ENCODE peak calls at places on chromosomes 3 and 15, in seven cellular contexts. One of them, this sample, is unnamed.

GRCh38 chr15:101165905-101166471 is 85.9 kb downstream of the CHSY1 start:
- DNase-seq in HCT116: no peak
- DNase-seq in K562: no peak
- DNase-seq in H1: no peak
- DNase-seq in HepG2: no peak
- DNase-seq in SK-N-SH: no peak
- DNase-seq in GM12878: no peak
- DNase-seq in this sample: no peak

GRCh38 chr15:39000008-39000734 is 435.6 kb upstream of the RASGRP1 start:
- DNase-seq in GM12878: no peak
- DNase-seq in HCT116: no peak
- DNase-seq in HepG2: no peak
- DNase-seq in SK-N-SH: no peak
- DNase-seq in H1: no peak
- DNase-seq in K562: no peak
- DNase-seq in this sample: no peak

GRCh38 chr3:198081421-198081844 is 121.4 kb downstream of the LMLN start:
- DNase-seq in H1: no peak
- DNase-seq in GM12878: no peak
- DNase-seq in K562: no peak
- DNase-seq in SK-N-SH: peak
- DNase-seq in HepG2: no peak
- DNase-seq in HCT116: no peak
- DNase-seq in this sample: no peak

GRCh38 chr15:76898102-76898501 is 7.0 kb downstream of the SCAPER start:
- DNase-seq in HCT116: no peak
- DNase-seq in GM12878: no peak
- DNase-seq in SK-N-SH: no peak
- DNase-seq in K562: no peak
- DNase-seq in HepG2: no peak
- DNase-seq in H1: no peak
- DNase-seq in this sample: no peak

GRCh38 chr3:120798346-120798745 is 55.8 kb downstream of the GTF2E1 start:
- DNase-seq in H1: no peak
- DNase-seq in SK-N-SH: no peak
- DNase-seq in HCT116: no peak
- DNase-seq in GM12878: no peak
- DNase-seq in HepG2: no peak
- DNase-seq in K562: no peak
- DNase-seq in this sample: no peak

GRCh38 chr15:37096878-37097568 is 3.3 kb downstream of the MEIS2 start:
- DNase-seq in SK-N-SH: peak
- DNase-seq in HepG2: no peak
- DNase-seq in H1: no peak
- DNase-seq in K562: no peak
- DNase-seq in HCT116: no peak
- DNase-seq in GM12878: no peak
- DNase-seq in this sample: no peak

GRCh38 chr3:181752202-181752671 is 40.5 kb downstream of the SOX2 start:
- DNase-seq in GM12878: no peak
- DNase-seq in HepG2: no peak
- DNase-seq in HCT116: no peak
- DNase-seq in K562: no peak
- DNase-seq in H1: no peak
- DNase-seq in SK-N-SH: peak
- DNase-seq in this sample: no peak

GRCh38 chr3:128804017-128804816 is 75.2 kb upstream of the ACAD9 start:
- DNase-seq in K562: peak
- DNase-seq in GM12878: peak
- DNase-seq in H1: no peak
- DNase-seq in SK-N-SH: no peak
- DNase-seq in HCT116: no peak
- DNase-seq in HepG2: no peak
- DNase-seq in this sample: no peak

GRCh38 chr15:65862682-65863081 is 6.6 kb upstream of the RAB11A start:
- DNase-seq in SK-N-SH: peak
- DNase-seq in HepG2: peak
- DNase-seq in K562: peak
- DNase-seq in HCT116: peak
- DNase-seq in H1: peak
- DNase-seq in GM12878: no peak
- DNase-seq in this sample: peak

GRCh38 chr3:140521751-140522445 is 156.0 kb upstream of the TRIM42 start:
- DNase-seq in HCT116: no peak
- DNase-seq in SK-N-SH: no peak
- DNase-seq in K562: no peak
- DNase-seq in HepG2: no peak
- DNase-seq in H1: no peak
- DNase-seq in GM12878: no peak
- DNase-seq in this sample: no peak

GRCh38 chr3:14861451-14862302 is 42.9 kb downstream of the FGD5 start:
- DNase-seq in SK-N-SH: no peak
- DNase-seq in K562: no peak
- DNase-seq in GM12878: no peak
- DNase-seq in H1: no peak
- DNase-seq in HepG2: no peak
- DNase-seq in HCT116: no peak
- DNase-seq in this sample: no peak

GRCh38 chr3:16897254-16897926 is 12.6 kb downstream of the PLCL2 start:
- DNase-seq in HepG2: no peak
- DNase-seq in K562: no peak
- DNase-seq in SK-N-SH: peak
- DNase-seq in H1: no peak
- DNase-seq in HCT116: no peak
- DNase-seq in GM12878: peak
- DNase-seq in this sample: no peak

GRCh38 chr15:29904731-29905417 is 82.6 kb upstream of the TJP1 start:
- DNase-seq in SK-N-SH: no peak
- DNase-seq in H1: no peak
- DNase-seq in HepG2: no peak
- DNase-seq in GM12878: no peak
- DNase-seq in K562: no peak
- DNase-seq in HCT116: no peak
- DNase-seq in this sample: no peak

GRCh38 chr3:56894912-56895431 is 93.2 kb upstream of the ARHGEF3 start:
- DNase-seq in H1: no peak
- DNase-seq in K562: no peak
- DNase-seq in HepG2: no peak
- DNase-seq in HCT116: no peak
- DNase-seq in GM12878: no peak
- DNase-seq in SK-N-SH: no peak
- DNase-seq in this sample: no peak

GRCh38 chr3:151290673-151291072 is 12.3 kb upstream of the P2RY14 start:
- DNase-seq in GM12878: no peak
- DNase-seq in H1: no peak
- DNase-seq in HepG2: no peak
- DNase-seq in K562: no peak
- DNase-seq in HCT116: peak
- DNase-seq in SK-N-SH: peak
- DNase-seq in this sample: peak
- TF ChIP-seq JUND in GM12878: no peak
- TF ChIP-seq JUND in H1: no peak
- TF ChIP-seq JUND in HepG2: no peak
- TF ChIP-seq JUND in K562: no peak
- TF ChIP-seq JUND in HCT116: no peak
- TF ChIP-seq JUND in SK-N-SH: no peak
- TF ChIP-seq JUND in this sample: no peak

GRCh38 chr3:149011676-149012075 is 20.3 kb downstream of the GYG1 start:
- DNase-seq in SK-N-SH: no peak
- DNase-seq in HCT116: no peak
- DNase-seq in GM12878: no peak
- DNase-seq in H1: no peak
- DNase-seq in HepG2: no peak
- DNase-seq in K562: no peak
- DNase-seq in this sample: no peak

GRCh38 chr3:149010966-149011365 is 19.6 kb downstream of the GYG1 start:
- DNase-seq in K562: no peak
- DNase-seq in H1: no peak
- DNase-seq in HCT116: no peak
- DNase-seq in GM12878: no peak
- DNase-seq in SK-N-SH: no peak
- DNase-seq in HepG2: no peak
- DNase-seq in this sample: no peak

GRCh38 chr3:149007567-149008257 is 16.4 kb downstream of the GYG1 start:
- DNase-seq in GM12878: no peak
- DNase-seq in HepG2: no peak
- DNase-seq in SK-N-SH: no peak
- DNase-seq in K562: no peak
- DNase-seq in H1: no peak
- DNase-seq in HCT116: no peak
- DNase-seq in this sample: no peak

GRCh38 chr3:149010504-149010951 is 19.2 kb downstream of the GYG1 start:
- DNase-seq in SK-N-SH: no peak
- DNase-seq in H1: no peak
- DNase-seq in HepG2: peak
- DNase-seq in K562: no peak
- DNase-seq in GM12878: no peak
- DNase-seq in HCT116: no peak
- DNase-seq in this sample: no peak

DNA sequence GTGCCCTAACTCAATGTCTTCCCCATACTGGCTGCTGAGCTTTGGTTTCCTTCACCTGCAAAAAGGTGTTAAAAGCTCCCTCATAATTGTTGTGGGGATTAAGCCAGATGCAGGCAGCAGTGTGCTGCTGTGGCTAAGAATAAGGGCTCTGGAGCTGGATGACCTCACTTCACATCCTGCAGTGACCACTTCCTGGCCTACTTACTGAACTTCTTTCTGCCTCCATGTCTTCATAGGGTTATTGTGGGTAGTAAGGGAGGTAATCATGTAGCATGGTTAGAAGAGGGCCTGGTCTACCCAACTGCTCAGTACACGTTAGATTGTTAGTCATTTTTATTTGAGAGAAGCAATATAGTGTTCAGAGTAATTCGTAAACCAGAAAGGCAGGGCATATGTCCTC is 18.4 kb downstream of the GYG1 start:
- DNase-seq in K562: no peak
- DNase-seq in GM12878: no peak
- DNase-seq in HCT116: no peak
- DNase-seq in H1: no peak
- DNase-seq in HepG2: no peak
- DNase-seq in SK-N-SH: no peak
- DNase-seq in this sample: no peak
- TF ChIP-seq JUND in K562: no peak
- TF ChIP-seq JUND in GM12878: no peak
- TF ChIP-seq JUND in HCT116: no peak
- TF ChIP-seq JUND in H1: no peak
- TF ChIP-seq JUND in HepG2: no peak
- TF ChIP-seq JUND in SK-N-SH: no peak
- TF ChIP-seq JUND in this sample: no peak

GRCh38 chr3:30498587-30498967 is 107.8 kb upstream of the TGFBR2 start:
- DNase-seq in HCT116: no peak
- DNase-seq in SK-N-SH: no peak
- DNase-seq in K562: no peak
- DNase-seq in H1: no peak
- DNase-seq in HepG2: peak
- DNase-seq in GM12878: no peak
- DNase-seq in this sample: no peak

GRCh38 chr3:30501526-30501925 is 104.9 kb upstream of the TGFBR2 start:
- DNase-seq in H1: no peak
- DNase-seq in GM12878: no peak
- DNase-seq in SK-N-SH: no peak
- DNase-seq in HCT116: no peak
- DNase-seq in HepG2: no peak
- DNase-seq in K562: no peak
- DNase-seq in this sample: no peak

GRCh38 chr3:30502742-30503073 is 103.7 kb upstream of the TGFBR2 start:
- DNase-seq in SK-N-SH: no peak
- DNase-seq in GM12878: peak
- DNase-seq in HCT116: no peak
- DNase-seq in K562: no peak
- DNase-seq in HepG2: no peak
- DNase-seq in H1: no peak
- DNase-seq in this sample: no peak

GRCh38 chr3:30502051-30502741 is 104.2 kb upstream of the TGFBR2 start:
- DNase-seq in K562: no peak
- DNase-seq in SK-N-SH: no peak
- DNase-seq in H1: no peak
- DNase-seq in HCT116: no peak
- DNase-seq in HepG2: no peak
- DNase-seq in GM12878: no peak
- DNase-seq in this sample: no peak

GRCh38 chr3:30500666-30501399 is 105.6 kb upstream of the TGFBR2 start:
- DNase-seq in SK-N-SH: no peak
- DNase-seq in GM12878: peak
- DNase-seq in HCT116: no peak
- DNase-seq in K562: no peak
- DNase-seq in HepG2: no peak
- DNase-seq in H1: no peak
- DNase-seq in this sample: no peak
- TF ChIP-seq JUND in SK-N-SH: no peak
- TF ChIP-seq JUND in GM12878: peak
- TF ChIP-seq JUND in HCT116: no peak
- TF ChIP-seq JUND in K562: no peak
- TF ChIP-seq JUND in HepG2: no peak
- TF ChIP-seq JUND in H1: no peak
- TF ChIP-seq JUND in this sample: no peak

GRCh38 chr3:186283651-186284445 is 78.2 kb downstream of the DGKG start:
- DNase-seq in GM12878: no peak
- DNase-seq in SK-N-SH: no peak
- DNase-seq in HepG2: no peak
- DNase-seq in HCT116: no peak
- DNase-seq in K562: no peak
- DNase-seq in H1: no peak
- DNase-seq in this sample: no peak
- TF ChIP-seq JUND in GM12878: no peak
- TF ChIP-seq JUND in SK-N-SH: no peak
- TF ChIP-seq JUND in HepG2: no peak
- TF ChIP-seq JUND in HCT116: no peak
- TF ChIP-seq JUND in K562: no peak
- TF ChIP-seq JUND in H1: no peak
- TF ChIP-seq JUND in this sample: no peak